ENCODE peak calls at places on chromosomes 3 and 15, in seven cellular contexts. R is neural progenitor cell, K is WERI-Rb-1, C is uterus, D is lung microvascular endothelial cell, A is right cardiac atrium, I is NCI-H2081 treated with DMSO at 0.1 percent for 48 hours. S is an unnamed sample.
A peak's percentile ranks its signal among the peaks of the same experiment; 100 is the strongest.

GRCh38 chr3:40504636-40505430 is 1.0 kb upstream of the ZNF620 start:
- DNase-seq in C (peak; percentile 53), A (no peak), D (peak; percentile 98), R (no peak), I (no peak), K (no peak), S (no peak)

GRCh38 chr3:195247863-195248189 is 23.1 kb downstream of the XXYLT1 start:
- DNase-seq in I (no peak), A (peak; percentile 14), R (no peak), K (no peak), D (no peak), C (no peak), S (no peak)

GRCh38 chr3:38805765-38806386 is 10.1 kb downstream of the SCN10A start:
- DNase-seq in R (peak; percentile 95), D (peak; percentile 87), C (no peak), A (no peak), K (no peak), I (no peak), S (no peak)

GRCh38 chr3:87270908-87271727 is 5.3 kb downstream of the POU1F1 start:
- DNase-seq in K (no peak), I (no peak), A (peak; percentile 40), D (peak; percentile 63), R (no peak), C (no peak), S (no peak)

GRCh38 chr15:81003023-81003350 is 2.3 kb downstream of the TLNRD1 start:
- DNase-seq in A (peak; percentile 65), I (no peak), R (no peak), C (no peak), D (no peak), K (no peak), S (no peak)

GRCh38 chr15:38721549-38721948 is 156.9 kb upstream of the RASGRP1 start:
- DNase-seq in K (no peak), R (no peak), I (no peak), C (no peak), A (no peak), D (no peak), S (no peak)

GRCh38 chr15:86572368-86572841 is 492.7 kb downstream of the AGBL1 start:
- DNase-seq in A (no peak), C (no peak), D (no peak), R (no peak), I (no peak), K (no peak), S (no peak)

GRCh38 chr3:148211725-148212124 is 486.0 kb upstream of the AGTR1 start:
- DNase-seq in D (peak; percentile 10), C (no peak), A (no peak), R (no peak), I (no peak), K (no peak), S (no peak)

GRCh38 chr15:67941643-67942315 is 101.9 kb upstream of the RNU6-1 start:
- DNase-seq in K (no peak), I (no peak), R (no peak), D (no peak), C (no peak), A (no peak), S (no peak)

GRCh38 chr15:63517614-63518013 is 13.2 kb downstream of the USP3 start:
- DNase-seq in I (no peak), K (no peak), D (no peak), C (no peak), R (no peak), A (no peak), S (no peak)

GRCh38 chr15:48221885-48222284 is 15.8 kb downstream of the SLC12A1 start:
- DNase-seq in K (no peak), R (no peak), C (no peak), A (no peak), I (peak; percentile 10), D (no peak), S (no peak)

GRCh38 chr3:23615068-23615467 is 190.7 kb upstream of the UBE2E1 start:
- DNase-seq in C (no peak), R (no peak), D (peak; percentile 11), K (no peak), A (no peak), I (no peak), S (no peak)

GRCh38 chr3:184656991-184657669 is 54.7 kb downstream of the MAGEF1 start:
- DNase-seq in A (peak; percentile 7), I (no peak), D (no peak), K (peak; percentile 32), C (no peak), R (no peak), S (no peak)

GRCh38 chr3:197555281-197556261 is at the start of gene BDH1:
- DNase-seq in D (peak; percentile 29), K (peak; percentile 60), R (peak; percentile 79), C (peak; percentile 22), I (peak; percentile 33), A (peak; percentile 68), S (peak; percentile 50)

GRCh38 chr15:47301481-47301880 is 415.8 kb upstream of the SEMA6D start:
- DNase-seq in R (no peak), C (no peak), I (peak; percentile 86), A (no peak), K (peak; percentile 37), D (no peak), S (no peak)

GRCh38 chr15:50810128-50810527 is 44.6 kb upstream of the SPPL2A start:
- DNase-seq in K (no peak), R (no peak), I (no peak), A (no peak), C (no peak), D (no peak), S (no peak)

GRCh38 chr3:188037116-188037718 is 116.7 kb upstream of the LPP start:
- DNase-seq in D (peak; percentile 63), I (no peak), C (peak; percentile 71), A (no peak), K (peak; percentile 42), R (peak; percentile 52), S (no peak)

GRCh38 chr3:10249833-10250232 is 1.6 kb downstream of the TATDN2 start:
- DNase-seq in C (no peak), K (no peak), R (no peak), A (no peak), I (no peak), D (no peak), S (no peak)

GRCh38 chr3:182238141-182238540 is 526.4 kb downstream of the SOX2 start:
- DNase-seq in D (no peak), K (no peak), I (no peak), R (peak; percentile 97), C (no peak), A (peak; percentile 51), S (peak; percentile 44)

GRCh38 chr15:67120839-67121540 is 55.6 kb downstream of the SMAD3 start:
- DNase-seq in K (no peak), I (no peak), R (no peak), D (peak; percentile 95), C (peak; percentile 93), A (peak; percentile 97), S (peak; percentile 94)

GRCh38 chr15:101059381-101060341 is 140.5 kb downstream of the LRRK1 start:
- DNase-seq in D (no peak), R (no peak), A (no peak), K (no peak), C (no peak), I (no peak), S (no peak)

GRCh38 chr3:147360936-147361670 is 45.2 kb downstream of the ZIC4 start:
- DNase-seq in D (peak; percentile 14), R (peak; percentile 89), K (no peak), I (no peak), A (no peak), C (no peak), S (no peak)

GRCh38 chr15:43239732-43240491 is 19.1 kb upstream of the EPB42 start:
- DNase-seq in I (no peak), R (no peak), D (no peak), K (no peak), A (no peak), C (no peak), S (no peak)

GRCh38 chr3:149435936-149436885 is 38.3 kb upstream of the TM4SF4 start:
- DNase-seq in K (no peak), D (peak; percentile 19), I (no peak), C (no peak), R (no peak), A (no peak), S (no peak)

GRCh38 chr15:71273731-71274447 is 158.6 kb downstream of the THSD4 start:
- DNase-seq in K (no peak), D (peak; percentile 42), I (no peak), R (no peak), A (no peak), C (no peak), S (no peak)

GRCh38 chr3:160448845-160449659 is 534 bp downstream of the TRIM59 start:
- DNase-seq in D (peak; percentile 30), C (no peak), I (no peak), A (peak; percentile 57), K (no peak), R (peak; percentile 12), S (no peak)

GRCh38 chr3:159604151-159604581 is 384.5 kb upstream of the IL12A start:
- DNase-seq in R (no peak), I (no peak), K (no peak), C (peak; percentile 16), D (no peak), A (peak; percentile 89), S (peak; percentile 88)

GRCh38 chr3:178971614-178972013 is 100.0 kb downstream of the ZMAT3 start:
- DNase-seq in R (no peak), A (no peak), D (no peak), I (no peak), C (no peak), K (no peak), S (no peak)

GRCh38 chr3:16452265-16452664 is 61.2 kb downstream of the RFTN1 start:
- DNase-seq in K (no peak), I (no peak), D (peak; percentile 8), R (no peak), A (no peak), C (no peak), S (no peak)

S was measured in Right ventricle myocardium superior.